ENCODE peak calls at places on chromosome 3, in ten cellular contexts. One of them, this sample, is unnamed.

GRCh38 chr3:38095687-38096483 is 41.0 kb downstream of the ACAA1 start:
- DNase-seq in right cardiac atrium: no peak
- DNase-seq in GM10248: no peak
- DNase-seq in tibial artery: no peak
- DNase-seq in iPS-NIHi11: no peak
- DNase-seq in cardiac fibroblast: no peak
- DNase-seq in HT1080: no peak
- DNase-seq in brain microvascular endothelial cell: no peak
- DNase-seq in choroid plexus epithelial cell: no peak
- DNase-seq in H7: no peak
- DNase-seq in this sample: no peak

GRCh38 chr3:197363553-197364409 is 65.4 kb upstream of the DLG1 start:
- DNase-seq in GM10248: no peak
- DNase-seq in H7: peak; percentile 49
- DNase-seq in choroid plexus epithelial cell: no peak
- DNase-seq in right cardiac atrium: no peak
- DNase-seq in iPS-NIHi11: peak; percentile 27
- DNase-seq in cardiac fibroblast: peak; percentile 25
- DNase-seq in tibial artery: peak; percentile 47
- DNase-seq in brain microvascular endothelial cell: no peak
- DNase-seq in HT1080: peak; percentile 36
- DNase-seq in this sample: no peak

GRCh38 chr3:67384790-67385397 is 269.5 kb downstream of the SUCLG2 start:
- DNase-seq in iPS-NIHi11: peak; percentile 71
- DNase-seq in cardiac fibroblast: peak; percentile 77
- DNase-seq in GM10248: peak; percentile 22
- DNase-seq in H7: peak; percentile 66
- DNase-seq in tibial artery: no peak
- DNase-seq in right cardiac atrium: peak; percentile 34
- DNase-seq in choroid plexus epithelial cell: peak; percentile 78
- DNase-seq in HT1080: peak; percentile 17
- DNase-seq in brain microvascular endothelial cell: peak; percentile 24
- DNase-seq in this sample: peak; percentile 57

GRCh38 chr3:51500632-51501131 is 867 bp upstream of the DCAF1 start:
- DNase-seq in brain microvascular endothelial cell: no peak
- DNase-seq in right cardiac atrium: peak; percentile 61
- DNase-seq in iPS-NIHi11: no peak
- DNase-seq in H7: no peak
- DNase-seq in GM10248: no peak
- DNase-seq in cardiac fibroblast: no peak
- DNase-seq in tibial artery: peak; percentile 68
- DNase-seq in choroid plexus epithelial cell: no peak
- DNase-seq in HT1080: no peak
- DNase-seq in this sample: no peak

GRCh38 chr3:126537116-126537729 is 13.3 kb downstream of the CHST13 start:
- DNase-seq in HT1080: no peak
- DNase-seq in H7: no peak
- DNase-seq in GM10248: no peak
- DNase-seq in tibial artery: peak; percentile 32
- DNase-seq in choroid plexus epithelial cell: no peak
- DNase-seq in brain microvascular endothelial cell: no peak
- DNase-seq in right cardiac atrium: no peak
- DNase-seq in iPS-NIHi11: no peak
- DNase-seq in cardiac fibroblast: no peak
- DNase-seq in this sample: no peak

GRCh38 chr3:195731356-195731960 is 10.7 kb downstream of the MUC20 start:
- DNase-seq in choroid plexus epithelial cell: no peak
- DNase-seq in tibial artery: no peak
- DNase-seq in brain microvascular endothelial cell: no peak
- DNase-seq in H7: peak; percentile 38
- DNase-seq in right cardiac atrium: no peak
- DNase-seq in GM10248: no peak
- DNase-seq in cardiac fibroblast: no peak
- DNase-seq in HT1080: no peak
- DNase-seq in iPS-NIHi11: no peak
- DNase-seq in this sample: no peak

GRCh38 chr3:13785351-13785750 is 94.5 kb downstream of the WNT7A start:
- DNase-seq in HT1080: no peak
- DNase-seq in brain microvascular endothelial cell: no peak
- DNase-seq in right cardiac atrium: no peak
- DNase-seq in H7: peak; percentile 85
- DNase-seq in GM10248: no peak
- DNase-seq in cardiac fibroblast: no peak
- DNase-seq in iPS-NIHi11: no peak
- DNase-seq in tibial artery: no peak
- DNase-seq in choroid plexus epithelial cell: no peak
- DNase-seq in this sample: no peak

GRCh38 chr3:41866298-41866697 is 95.6 kb downstream of the ULK4 start:
- DNase-seq in HT1080: no peak
- DNase-seq in H7: no peak
- DNase-seq in right cardiac atrium: no peak
- DNase-seq in GM10248: no peak
- DNase-seq in choroid plexus epithelial cell: no peak
- DNase-seq in iPS-NIHi11: no peak
- DNase-seq in tibial artery: no peak
- DNase-seq in cardiac fibroblast: no peak
- DNase-seq in brain microvascular endothelial cell: no peak
- DNase-seq in this sample: no peak

GRCh38 chr3:4865714-4866113 is 113.5 kb upstream of the BHLHE40 start:
- DNase-seq in HT1080: no peak
- DNase-seq in H7: no peak
- DNase-seq in GM10248: no peak
- DNase-seq in cardiac fibroblast: peak; percentile 18
- DNase-seq in right cardiac atrium: no peak
- DNase-seq in iPS-NIHi11: no peak
- DNase-seq in tibial artery: no peak
- DNase-seq in brain microvascular endothelial cell: no peak
- DNase-seq in choroid plexus epithelial cell: peak; percentile 12
- DNase-seq in this sample: no peak

GRCh38 chr3:64462203-64463120 is 225.3 kb downstream of the ADAMTS9 start:
- DNase-seq in choroid plexus epithelial cell: peak; percentile 92
- DNase-seq in tibial artery: no peak
- DNase-seq in GM10248: no peak
- DNase-seq in right cardiac atrium: no peak
- DNase-seq in iPS-NIHi11: no peak
- DNase-seq in HT1080: peak; percentile 69
- DNase-seq in cardiac fibroblast: peak; percentile 91
- DNase-seq in brain microvascular endothelial cell: peak; percentile 95
- DNase-seq in H7: no peak
- DNase-seq in this sample: no peak

GRCh38 chr3:177615015-177615414 is 417.7 kb upstream of the TBL1XR1 start:
- DNase-seq in GM10248: no peak
- DNase-seq in HT1080: peak; percentile 87
- DNase-seq in cardiac fibroblast: peak; percentile 97
- DNase-seq in right cardiac atrium: peak; percentile 89
- DNase-seq in H7: no peak
- DNase-seq in brain microvascular endothelial cell: peak; percentile 96
- DNase-seq in tibial artery: peak; percentile 73
- DNase-seq in choroid plexus epithelial cell: peak; percentile 100
- DNase-seq in iPS-NIHi11: no peak
- DNase-seq in this sample: no peak

GRCh38 chr3:184466413-184466960 is 86.6 kb downstream of the CHRD start:
- DNase-seq in brain microvascular endothelial cell: peak; percentile 48
- DNase-seq in choroid plexus epithelial cell: peak; percentile 29
- DNase-seq in H7: no peak
- DNase-seq in cardiac fibroblast: peak; percentile 44
- DNase-seq in HT1080: no peak
- DNase-seq in GM10248: no peak
- DNase-seq in right cardiac atrium: peak; percentile 79
- DNase-seq in tibial artery: no peak
- DNase-seq in iPS-NIHi11: no peak
- DNase-seq in this sample: peak; percentile 35

GRCh38 chr3:23811117-23811487 is 5.3 kb downstream of the UBE2E1 start:
- DNase-seq in cardiac fibroblast: peak; percentile 23
- DNase-seq in GM10248: no peak
- DNase-seq in brain microvascular endothelial cell: no peak
- DNase-seq in H7: no peak
- DNase-seq in HT1080: no peak
- DNase-seq in tibial artery: no peak
- DNase-seq in right cardiac atrium: no peak
- DNase-seq in choroid plexus epithelial cell: peak; percentile 16
- DNase-seq in iPS-NIHi11: no peak
- DNase-seq in this sample: peak; percentile 32

GRCh38 chr3:138349926-138350665 is 1.7 kb downstream of the MRAS start:
- DNase-seq in H7: no peak
- DNase-seq in right cardiac atrium: no peak
- DNase-seq in HT1080: no peak
- DNase-seq in cardiac fibroblast: no peak
- DNase-seq in brain microvascular endothelial cell: no peak
- DNase-seq in iPS-NIHi11: no peak
- DNase-seq in tibial artery: no peak
- DNase-seq in choroid plexus epithelial cell: peak; percentile 52
- DNase-seq in GM10248: no peak
- DNase-seq in this sample: no peak

GRCh38 chr3:174125267-174125844 is 727.8 kb downstream of the NLGN1 start:
- DNase-seq in cardiac fibroblast: peak; percentile 62
- DNase-seq in HT1080: peak; percentile 55
- DNase-seq in H7: peak; percentile 49
- DNase-seq in choroid plexus epithelial cell: peak; percentile 49
- DNase-seq in right cardiac atrium: no peak
- DNase-seq in iPS-NIHi11: peak; percentile 65
- DNase-seq in brain microvascular endothelial cell: peak; percentile 43
- DNase-seq in tibial artery: no peak
- DNase-seq in GM10248: no peak
- DNase-seq in this sample: peak; percentile 20

GRCh38 chr3:25661694-25662455 is 2.8 kb downstream of the TOP2B start:
- DNase-seq in right cardiac atrium: no peak
- DNase-seq in iPS-NIHi11: no peak
- DNase-seq in H7: no peak
- DNase-seq in brain microvascular endothelial cell: no peak
- DNase-seq in choroid plexus epithelial cell: peak; percentile 20
- DNase-seq in tibial artery: no peak
- DNase-seq in cardiac fibroblast: no peak
- DNase-seq in GM10248: no peak
- DNase-seq in HT1080: no peak
- DNase-seq in this sample: no peak

GRCh38 chr3:153667341-153667740 is 453.8 kb upstream of the ARHGEF26 start:
- DNase-seq in choroid plexus epithelial cell: peak; percentile 25
- DNase-seq in H7: no peak
- DNase-seq in iPS-NIHi11: no peak
- DNase-seq in cardiac fibroblast: no peak
- DNase-seq in right cardiac atrium: no peak
- DNase-seq in brain microvascular endothelial cell: no peak
- DNase-seq in tibial artery: no peak
- DNase-seq in HT1080: no peak
- DNase-seq in GM10248: no peak
- DNase-seq in this sample: no peak